ENCODE peak calls at places on chromosomes 7 and 10, in six cellular contexts. F is mucosa of descending colon; J is stimulated activated CD4-positive, alpha-beta T cell treated with anti-CD3 and anti-CD28 coated beads, Interleukin-15, amount 100 ng/mL, for 1 hour; E is kidney tubule cell; Y is PC-9; U is endothelial cell. C is an unnamed sample.

GRCh38 chr7:23333671-23334246 is 34.6 kb downstream of the MALSU1 start:
- DNase-seq in F (no peak), J (no peak), E (peak), Y (peak), U (no peak), C (peak)

GRCh38 chr7:41870505-41871138 is 167.7 kb upstream of the INHBA start:
- DNase-seq in F (no peak), J (no peak), E (no peak), Y (no peak), U (no peak), C (no peak)

GRCh38 chr10:52322941-52323340 is 8.9 kb downstream of the DKK1 start:
- DNase-seq in F (no peak), J (no peak), E (no peak), Y (no peak), U (no peak), C (no peak)

GRCh38 chr10:61993676-61994401 is 92.3 kb downstream of the ARID5B start:
- DNase-seq in F (no peak), J (no peak), E (no peak), Y (no peak), U (no peak), C (no peak)

GRCh38 chr10:123869015-123869414 is 22.6 kb downstream of the CPXM2 start:
- DNase-seq in F (no peak), J (no peak), E (no peak), Y (no peak), U (no peak), C (no peak)

GRCh38 chr7:66138994-66139752 is 24.5 kb downstream of the CRCP start:
- DNase-seq in F (no peak), J (no peak), E (peak), Y (peak), U (no peak), C (no peak)

GRCh38 chr10:131902691-131903090 is 1.9 kb downstream of the PPP2R2D start:
- DNase-seq in F (no peak), J (no peak), E (no peak), Y (no peak), U (no peak), C (no peak)

GRCh38 chr7:158814637-158815036 is 14.7 kb downstream of the ESYT2 start:
- DNase-seq in F (no peak), J (no peak), E (no peak), Y (no peak), U (no peak), C (no peak)

GRCh38 chr10:396535-397220 is 261.4 kb downstream of the ZMYND11 start:
- DNase-seq in F (no peak), J (no peak), E (no peak), Y (no peak), U (no peak), C (no peak)

C was measured in erythroblast.